ENCODE peak calls at places on chromosome 10, in nine cellular contexts. O is lung, S is astrocyte of the spinal cord, M is IMR-90, H is SK-N-SH, L is RWPE1, I is CD14-positive monocyte, Y is Panc1, N is lower lobe of right lung. E is an unnamed sample.

GRCh38 chr10:48234807-48235206 is 39.7 kb downstream of the FRMPD2 start:
- DNase-seq in O (no peak), S (no peak), M (no peak), H (no peak), L (no peak), I (no peak), Y (no peak), N (no peak), E (no peak)

GRCh38 chr10:120607710-120608703 is 151.0 kb downstream of the PLPP4 start:
- DNase-seq in O (no peak), S (peak; percentile 22), M (no peak), H (no peak), L (no peak), I (no peak), Y (no peak), N (no peak), E (no peak)

GRCh38 chr10:110530131-110530831 is 32.6 kb downstream of the DUSP5 start:
- DNase-seq in O (peak; percentile 75), S (peak; percentile 72), M (no peak), H (peak; percentile 67), L (peak; percentile 85), I (no peak), Y (no peak), N (peak; percentile 77), E (no peak)

GRCh38 chr10:114499630-114500190 is 95.4 kb upstream of the AFAP1L2 start:
- DNase-seq in O (no peak), S (no peak), M (no peak), H (no peak), L (peak; percentile 93), I (peak; percentile 52), Y (no peak), N (no peak), E (peak; percentile 24)

GRCh38 chr10:110415809-110416208 is 81.9 kb upstream of the DUSP5 start:
- DNase-seq in O (no peak), S (no peak), M (no peak), H (no peak), L (no peak), I (no peak), Y (no peak), N (no peak), E (no peak)

GRCh38 chr10:85719408-85719807 is 647.2 kb downstream of the GRID1 start:
- DNase-seq in O (no peak), S (no peak), M (no peak), H (no peak), L (no peak), I (no peak), Y (no peak), N (no peak), E (no peak)

GRCh38 chr10:11782793-11783557 is 40.2 kb upstream of the PROSER2 start:
- DNase-seq in O (no peak), S (peak; percentile 71), M (peak; percentile 58), H (peak; percentile 61), L (peak; percentile 70), I (no peak), Y (peak; percentile 24), N (no peak), E (peak; percentile 72)

GRCh38 chr10:32972454-32972853 is 14.4 kb upstream of the ITGB1 start:
- DNase-seq in O (no peak), S (no peak), M (no peak), H (no peak), L (no peak), I (no peak), Y (no peak), N (no peak), E (no peak)

GRCh38 chr10:34895977-34896376 is 80.9 kb upstream of the PARD3 start:
- DNase-seq in O (no peak), S (no peak), M (no peak), H (no peak), L (no peak), I (no peak), Y (no peak), N (no peak), E (no peak)

GRCh38 chr10:72935358-72935757 is 19.2 kb downstream of the PLA2G12B start:
- DNase-seq in O (no peak), S (no peak), M (peak; percentile 44), H (no peak), L (peak; percentile 25), I (no peak), Y (no peak), N (no peak), E (no peak)

GRCh38 chr10:122243560-122243959 is 27.5 kb upstream of the BTBD16 start:
- DNase-seq in O (no peak), S (no peak), M (no peak), H (no peak), L (no peak), I (no peak), Y (no peak), N (no peak), E (no peak)

GRCh38 chr10:123393170-123393569 is 239.0 kb downstream of the BUB3 start:
- DNase-seq in O (no peak), S (no peak), M (no peak), H (no peak), L (no peak), I (no peak), Y (no peak), N (no peak), E (no peak)

GRCh38 chr10:72309290-72310240 is 35.8 kb downstream of the DDIT4 start:
- DNase-seq in O (no peak), S (no peak), M (peak; percentile 38), H (no peak), L (no peak), I (no peak), Y (no peak), N (no peak), E (no peak)

GRCh38 chr10:27998178-27998953 is 513 bp downstream of the ODAD2 start:
- DNase-seq in O (no peak), S (peak; percentile 57), M (peak; percentile 26), H (peak; percentile 9), L (peak; percentile 11), I (no peak), Y (no peak), N (peak; percentile 55), E (no peak)

GRCh38 chr10:17013131-17013530 is 116.5 kb downstream of the CUBN start:
- DNase-seq in O (no peak), S (no peak), M (no peak), H (no peak), L (no peak), I (no peak), Y (no peak), N (no peak), E (no peak)

GRCh38 chr10:47349941-47350371 is 1.8 kb downstream of the RBP3 start:
- DNase-seq in O (no peak), S (no peak), M (no peak), H (no peak), L (no peak), I (peak; percentile 28), Y (no peak), N (no peak), E (no peak)

GRCh38 chr10:43846968-43847367 is 198.3 kb upstream of the ZNF32 start:
- DNase-seq in O (no peak), S (no peak), M (no peak), H (no peak), L (no peak), I (no peak), Y (no peak), N (no peak), E (no peak)

GRCh38 chr10:82150123-82150900 is 275.3 kb downstream of the NRG3 start:
- DNase-seq in O (peak; percentile 38), S (no peak), M (no peak), H (peak; percentile 32), L (no peak), I (no peak), Y (no peak), N (peak; percentile 56), E (peak; percentile 7)

GRCh38 chr10:117736655-117737054 is 194.1 kb downstream of the EMX2 start:
- DNase-seq in O (no peak), S (no peak), M (no peak), H (no peak), L (peak; percentile 26), I (no peak), Y (peak; percentile 8), N (no peak), E (no peak)

GRCh38 chr10:70551491-70551890 is 51.0 kb downstream of the PRF1 start:
- DNase-seq in O (no peak), S (peak; percentile 23), M (no peak), H (no peak), L (no peak), I (no peak), Y (no peak), N (no peak), E (no peak)

GRCh38 chr10:29479081-29479917 is 155.5 kb downstream of the SVIL start:
- DNase-seq in O (no peak), S (peak; percentile 83), M (peak; percentile 10), H (no peak), L (peak; percentile 64), I (no peak), Y (no peak), N (no peak), E (no peak)

GRCh38 chr10:6494452-6494839 is 85.6 kb downstream of the PRKCQ start:
- DNase-seq in O (no peak), S (no peak), M (no peak), H (no peak), L (no peak), I (no peak), Y (no peak), N (no peak), E (no peak)

GRCh38 chr10:13834581-13835286 is 248.0 kb downstream of the PRPF18 start:
- DNase-seq in O (no peak), S (peak; percentile 78), M (peak; percentile 52), H (peak; percentile 65), L (no peak), I (no peak), Y (no peak), N (no peak), E (no peak)

GRCh38 chr10:23081891-23082290 is 13.5 kb upstream of the MSRB2 start:
- DNase-seq in O (no peak), S (no peak), M (peak; percentile 9), H (no peak), L (no peak), I (no peak), Y (no peak), N (no peak), E (no peak)
- TF ChIP-seq CTCF in O (no peak), S (peak; percentile 34), M (peak; percentile 13), H (peak; percentile 29), L (no peak), I (peak; percentile 22), Y (peak; percentile 48), N (peak; percentile 24), E (no peak)

GRCh38 chr10:98262571-98262970 is 5.4 kb downstream of the LOXL4 start:
- DNase-seq in O (no peak), S (no peak), M (peak; percentile 36), H (peak; percentile 48), L (peak; percentile 50), I (no peak), Y (no peak), N (no peak), E (no peak)
- TF ChIP-seq CTCF in O (peak; percentile 3), S (peak; percentile 38), M (peak; percentile 51), H (peak; percentile 36), L (no peak), I (peak; percentile 72), Y (peak; percentile 91), N (peak; percentile 53), E (peak; percentile 23)

GRCh38 chr10:52314007-52314821 is at the start of gene DKK1:
- DNase-seq in O (peak; percentile 36), S (peak; percentile 82), M (peak; percentile 76), H (peak; percentile 89), L (peak; percentile 81), I (no peak), Y (no peak), N (peak; percentile 62), E (peak; percentile 29)
- TF ChIP-seq CTCF in O (peak; percentile 24), S (peak; percentile 93), M (peak; percentile 89), H (peak; percentile 94), L (peak; percentile 91), I (peak; percentile 27), Y (peak; percentile 99), N (peak; percentile 66), E (peak; percentile 17)

GRCh38 chr10:62636825-62637248 is 167.7 kb upstream of the ADO start:
- DNase-seq in O (no peak), S (no peak), M (peak; percentile 11), H (no peak), L (no peak), I (no peak), Y (no peak), N (no peak), E (no peak)
- TF ChIP-seq CTCF in O (no peak), S (no peak), M (peak; percentile 29), H (peak; percentile 9), L (no peak), I (peak; percentile 10), Y (peak; percentile 28), N (no peak), E (no peak)